ENCODE peak calls at places on chromosome 6, in five cellular contexts. G is IMR-90, X is tibial artery, L is fibroblast of lung, F is BJ. R is an unnamed sample. For H3K27me3, the result is how much of the 10 kb centered on the place peaks cover.

GRCh38 chr6:150325093-150325772 is 43.6 kb upstream of the IYD start:
- DNase-seq in G (no peak), X (no peak), L (no peak), F (no peak), R (no peak)

GRCh38 chr6:150119256-150119655 is 23.6 kb upstream of the PPP1R14C start:
- DNase-seq in G (no peak), X (no peak), L (no peak), F (no peak), R (peak)

GRCh38 chr6:30192076-30192475 is 21.1 kb downstream of the TRIM26 start:
- DNase-seq in G (no peak), X (no peak), L (no peak), F (no peak), R (no peak)

GRCh38 chr6:45640081-45640491 is 262.4 kb upstream of the SUPT3H start:
- DNase-seq in G (peak), X (no peak), L (peak), F (no peak), R (no peak)

GRCh38 chr6:169885131-169885530 is 133.7 kb downstream of the ERMARD start:
- DNase-seq in G (no peak), X (no peak), L (no peak), F (no peak), R (no peak)

GRCh38 chr6:153162646-153163045 is 31.6 kb upstream of the RGS17 start:
- DNase-seq in G (peak), X (no peak), L (peak), F (no peak), R (no peak)

GRCh38 chr6:119283214-119283613 is 66.3 kb downstream of the MAN1A1 start:
- DNase-seq in G (peak), X (no peak), L (peak), F (no peak), R (no peak)

GRCh38 chr6:94049001-94049400 is 629.6 kb upstream of the EPHA7 start:
- DNase-seq in G (no peak), X (no peak), L (no peak), F (no peak), R (no peak)

GRCh38 chr6:52815167-52816092 is 11.8 kb upstream of the GSTA1 start:
- DNase-seq in G (peak), X (no peak), L (peak), F (no peak), R (peak)

GRCh38 chr6:148972481-148972880 is 225.7 kb downstream of the UST start:
- DNase-seq in G (no peak), X (no peak), L (no peak), F (no peak), R (no peak)

GRCh38 chr6:79421001-79421411 is 116.2 kb downstream of the LCA5 start:
- DNase-seq in G (peak), X (no peak), L (peak), F (no peak), R (no peak)

GRCh38 chr6:53831081-53831839 is 36.5 kb downstream of the LRRC1 start:
- DNase-seq in G (no peak), X (no peak), L (no peak), F (no peak), R (no peak)

GRCh38 chr6:27255866-27256265 is 8.4 kb downstream of the PRSS16 start:
- DNase-seq in G (no peak), X (no peak), L (no peak), F (no peak), R (no peak)
- H3K27me3 ChIP-seq in G (under half), X (under half), L (under half), F (under half), R (half or more)

DNA sequence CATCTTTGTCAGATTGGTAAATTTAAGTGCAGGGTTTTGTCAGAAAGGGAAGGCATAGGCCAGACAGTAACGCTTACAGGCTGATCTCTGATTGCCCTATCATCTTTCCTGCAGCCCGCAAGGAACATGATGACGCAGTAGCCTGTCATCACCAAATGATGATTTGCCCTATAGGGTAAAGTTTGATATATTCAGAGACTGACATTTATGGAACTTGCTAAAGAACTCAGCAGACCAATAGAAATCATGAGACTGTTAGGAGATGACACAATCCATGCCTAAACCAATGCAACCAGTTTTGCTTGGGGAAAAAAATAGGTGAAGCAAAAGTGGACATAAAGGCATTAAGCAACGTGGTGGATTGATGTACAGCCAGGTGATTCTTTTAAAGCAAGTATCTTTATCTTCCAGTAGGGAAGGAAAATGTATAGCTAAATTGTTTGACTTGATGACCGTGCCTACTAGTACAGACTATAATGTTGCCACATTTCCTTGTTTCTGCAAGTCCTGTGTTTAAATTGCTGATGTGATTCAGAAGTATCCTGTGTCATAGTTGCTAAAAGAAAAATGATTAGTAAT is 2.4 kb downstream of the NUS1 start:
- DNase-seq in G (peak), X (no peak), L (peak), F (no peak), R (no peak)
- H3K4me3 ChIP-seq in G (peak), X (no peak), L (no peak), F (no peak), R (no peak)

GRCh38 chr6:28217890-28218289 is 7.2 kb upstream of the ZSCAN9 start:
- DNase-seq in G (no peak), X (no peak), L (no peak), F (no peak), R (no peak)
- H3K27me3 ChIP-seq in G (under half), X (under half), L (under half), F (under half), R (half or more)

GRCh38 chr6:51292659-51293058 is 474.0 kb downstream of the TFAP2B start:
- DNase-seq in G (no peak), X (no peak), L (no peak), F (no peak), R (no peak)
- H3K4me3 ChIP-seq in G (no peak), X (no peak), L (no peak), F (no peak), R (no peak)

GRCh38 chr6:137492771-137493217 is 1.4 kb downstream of the OLIG3 start:
- DNase-seq in G (no peak), X (no peak), L (no peak), F (no peak), R (no peak)

GRCh38 chr6:137492289-137492688 is 1.9 kb downstream of the OLIG3 start:
- DNase-seq in G (no peak), X (no peak), L (no peak), F (no peak), R (no peak)

GRCh38 chr6:137494281-137494966 is at the start of gene OLIG3:
- DNase-seq in G (no peak), X (no peak), L (no peak), F (no peak), R (no peak)

GRCh38 chr6:137494967-137495595 is 887 bp upstream of the OLIG3 start:
- DNase-seq in G (no peak), X (no peak), L (peak), F (no peak), R (no peak)

DNA sequence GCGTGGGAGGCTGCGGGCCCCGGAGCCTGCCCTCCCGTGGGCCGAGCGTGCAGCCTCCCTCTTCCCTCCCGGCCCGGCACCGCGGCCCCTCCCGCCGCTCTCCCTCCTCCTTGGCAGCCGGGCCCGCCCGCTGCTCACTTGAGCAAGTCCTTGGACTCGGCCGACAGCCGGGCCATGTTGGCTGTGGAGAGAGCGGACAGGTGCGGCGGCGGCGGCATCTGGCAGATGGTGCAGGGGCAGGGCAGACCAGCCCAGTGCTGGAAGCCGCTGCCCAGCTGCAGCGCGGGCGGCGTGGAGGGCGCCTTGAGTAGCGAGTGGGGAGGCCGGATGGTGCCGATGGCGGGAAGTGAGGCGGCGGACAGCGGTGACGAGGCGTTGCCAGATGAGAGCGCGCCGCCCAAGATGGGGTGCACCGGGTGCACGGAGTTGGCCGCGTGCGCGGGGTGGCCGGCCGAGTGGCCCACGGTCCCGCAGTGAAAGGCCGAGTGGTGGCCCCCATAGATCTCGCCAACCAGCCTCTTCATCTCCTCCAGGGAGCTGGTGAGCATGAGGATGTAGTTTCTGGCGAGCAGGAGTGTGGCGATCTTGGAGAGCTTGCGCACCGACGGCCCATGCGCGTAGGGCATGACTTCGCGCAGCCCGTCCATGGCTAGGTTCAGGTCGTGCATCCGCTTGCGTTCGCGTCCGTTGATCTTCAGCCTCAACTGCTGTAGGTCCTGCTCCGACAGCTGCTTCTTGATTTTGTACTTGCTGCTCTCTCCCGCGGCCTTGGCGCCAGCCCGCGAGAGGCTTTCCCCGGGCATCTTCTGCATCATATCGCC is 766 bp downstream of the OLIG3 start:
- DNase-seq in G (no peak), X (no peak), L (no peak), F (no peak), R (no peak)
- H3K27me3 ChIP-seq in G (half or more), X (under half), L (half or more), F (half or more), R (half or more)

GRCh38 chr6:13101985-13102384 is 226.4 kb downstream of the TBC1D7 start:
- DNase-seq in G (no peak), X (no peak), L (no peak), F (no peak), R (no peak)
- H3K4me3 ChIP-seq in G (no peak), X (no peak), L (no peak), F (no peak), R (no peak)

GRCh38 chr6:33901822-33902816 is 98.3 kb upstream of the MLN start:
- DNase-seq in G (no peak), X (no peak), L (no peak), F (no peak), R (no peak)
- H3K27me3 ChIP-seq in G (half or more), X (under half), L (under half), F (under half), R (half or more)

GRCh38 chr6:54910326-54910952 is 63.9 kb downstream of the FAM83B start:
- DNase-seq in G (peak), X (no peak), L (peak), F (no peak), R (no peak)

GRCh38 chr6:54903884-54904283 is 57.3 kb downstream of the FAM83B start:
- DNase-seq in G (peak), X (no peak), L (peak), F (no peak), R (no peak)

GRCh38 chr6:54913211-54913610 is 66.6 kb downstream of the FAM83B start:
- DNase-seq in G (no peak), X (no peak), L (no peak), F (no peak), R (no peak)

GRCh38 chr6:54909184-54909583 is 62.6 kb downstream of the FAM83B start:
- DNase-seq in G (no peak), X (no peak), L (no peak), F (no peak), R (no peak)

GRCh38 chr6:54907316-54907715 is 60.7 kb downstream of the FAM83B start:
- DNase-seq in G (no peak), X (no peak), L (peak), F (no peak), R (no peak)
- H3K4me3 ChIP-seq in G (no peak), X (no peak), L (no peak), F (no peak), R (no peak)

GRCh38 chr6:165574220-165574619 is 88.8 kb downstream of the PDE10A start:
- DNase-seq in G (no peak), X (no peak), L (no peak), F (no peak), R (no peak)

GRCh38 chr6:165573671-165574070 is 89.4 kb downstream of the PDE10A start:
- DNase-seq in G (peak), X (no peak), L (peak), F (no peak), R (peak)

GRCh38 chr6:165571721-165572132 is 91.3 kb downstream of the PDE10A start:
- DNase-seq in G (peak), X (no peak), L (no peak), F (no peak), R (no peak)

GRCh38 chr6:165577556-165577955 is 85.5 kb downstream of the PDE10A start:
- DNase-seq in G (no peak), X (no peak), L (no peak), F (no peak), R (no peak)

GRCh38 chr6:165574770-165575549 is 88.1 kb downstream of the PDE10A start:
- DNase-seq in G (peak), X (no peak), L (no peak), F (no peak), R (no peak)
- H3K27me3 ChIP-seq in G (under half), X (under half), L (under half), F (under half), R (under half)